ENCODE peak calls at places on chromosomes 3 and 15, in eight cellular contexts. W is GM23338, Q is Panc1, M is stomach, S is K562, G is tibial artery, X is A549, B is body of pancreas. L is an unnamed sample.

GRCh38 chr15:25497934-25498333 is 59.1 kb upstream of the UBE3A start:
- DNase-seq in W (peak; percentile 48), Q (no peak), M (no peak), S (no peak), G (no peak), X (no peak), B (no peak), L (no peak)

GRCh38 chr15:31268911-31269784 is 57.5 kb upstream of the KLF13 start:
- DNase-seq in W (no peak), Q (no peak), M (peak; percentile 8), S (no peak), G (peak; percentile 56), X (no peak), B (no peak), L (peak; percentile 44)

GRCh38 chr3:62558549-62559112 is 185.3 kb upstream of the FEZF2 start:
- DNase-seq in W (peak; percentile 88), Q (no peak), M (no peak), S (peak; percentile 12), G (no peak), X (peak; percentile 13), B (no peak), L (peak; percentile 9)

GRCh38 chr15:22265056-22265945 is 185.0 kb downstream of the OR4M2 start:
- DNase-seq in W (no peak), Q (no peak), M (no peak), S (no peak), G (no peak), X (no peak), B (no peak), L (no peak)

GRCh38 chr3:188557230-188557629 is 403.3 kb downstream of the LPP start:
- DNase-seq in W (no peak), Q (no peak), M (no peak), S (no peak), G (no peak), X (no peak), B (no peak), L (no peak)

GRCh38 chr3:184691397-184692131 is 20.3 kb downstream of the MAGEF1 start:
- DNase-seq in W (no peak), Q (no peak), M (no peak), S (no peak), G (no peak), X (no peak), B (no peak), L (peak; percentile 33)

GRCh38 chr3:46208167-46208704 is at the start of gene CCR1:
- DNase-seq in W (peak; percentile 77), Q (no peak), M (no peak), S (peak; percentile 41), G (no peak), X (no peak), B (no peak), L (no peak)

GRCh38 chr3:32226875-32227500 is 11.5 kb upstream of the CMTM8 start:
- DNase-seq in W (no peak), Q (no peak), M (no peak), S (no peak), G (no peak), X (peak; percentile 23), B (no peak), L (no peak)

GRCh38 chr3:147407107-147407494 is 758 bp upstream of the ZIC4 start:
- DNase-seq in W (peak; percentile 59), Q (no peak), M (no peak), S (no peak), G (no peak), X (no peak), B (no peak), L (no peak)

GRCh38 chr3:49411550-49411967 is 217 bp downstream of the RHOA start:
- DNase-seq in W (peak; percentile 74), Q (no peak), M (peak; percentile 66), S (peak; percentile 59), G (peak; percentile 81), X (no peak), B (peak; percentile 66), L (peak; percentile 26)

GRCh38 chr15:66937588-66937987 is 127.8 kb upstream of the SMAD3 start:
- DNase-seq in W (no peak), Q (no peak), M (no peak), S (no peak), G (peak; percentile 23), X (no peak), B (no peak), L (no peak)

GRCh38 chr15:85316244-85316934 is 64.0 kb upstream of the AKAP13 start:
- DNase-seq in W (no peak), Q (no peak), M (no peak), S (no peak), G (no peak), X (no peak), B (no peak), L (no peak)

GRCh38 chr15:80455668-80456442 is 51.7 kb downstream of the ARNT2 start:
- DNase-seq in W (peak; percentile 82), Q (peak; percentile 53), M (peak; percentile 56), S (peak; percentile 69), G (no peak), X (peak; percentile 83), B (peak; percentile 69), L (peak; percentile 69)

GRCh38 chr3:149941946-149942345 is 28.7 kb downstream of the PFN2 start:
- DNase-seq in W (no peak), Q (no peak), M (no peak), S (no peak), G (no peak), X (no peak), B (no peak), L (no peak)

GRCh38 chr3:72347819-72348319 is 500.4 kb downstream of the SHQ1 start:
- DNase-seq in W (peak; percentile 76), Q (no peak), M (peak; percentile 90), S (no peak), G (peak; percentile 92), X (no peak), B (peak; percentile 66), L (no peak)

GRCh38 chr3:190193210-190193609 is 72.5 kb upstream of the P3H2 start:
- DNase-seq in W (no peak), Q (no peak), M (no peak), S (no peak), G (no peak), X (no peak), B (no peak), L (no peak)

GRCh38 chr3:112793311-112794081 is 53.2 kb downstream of the CD200R1L start:
- DNase-seq in W (no peak), Q (no peak), M (no peak), S (no peak), G (no peak), X (no peak), B (no peak), L (no peak)
- H3K27ac ChIP-seq in W (no peak overlapping the region), Q (no peak overlapping the region), M (no peak overlapping the region), S (no peak overlapping the region), G (no peak overlapping the region), X (peak overlapping the region; percentile 61), B (no peak overlapping the region), L (no peak overlapping the region)

DNA sequence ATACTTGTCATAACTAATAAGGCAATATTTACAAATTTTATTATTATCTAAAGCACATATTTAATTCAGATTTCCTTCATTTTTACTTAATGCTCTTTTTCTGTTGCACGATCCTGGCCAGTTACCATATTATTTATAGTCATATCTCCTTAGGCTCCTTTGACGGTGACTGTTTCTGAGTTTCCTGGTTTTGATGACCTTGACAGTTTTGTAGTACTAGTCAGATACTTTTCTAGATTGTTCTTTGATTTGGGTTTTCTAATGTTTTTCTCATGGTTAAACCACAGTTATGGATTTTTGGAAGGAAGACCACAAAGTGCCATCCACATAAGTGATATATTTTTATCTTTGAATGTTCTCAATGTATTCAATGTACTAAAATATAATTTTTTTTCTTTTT is 171.0 kb upstream of the NANOGP8 start:
- DNase-seq in W (no peak), Q (no peak), M (no peak), S (no peak), G (no peak), X (no peak), B (no peak), L (no peak)
- H3K27ac ChIP-seq in W (no peak overlapping the region), Q (no peak overlapping the region), M (no peak overlapping the region), S (no peak overlapping the region), G (no peak overlapping the region), X (no peak overlapping the region), B (no peak overlapping the region), L (no peak overlapping the region)

GRCh38 chr3:9340450-9341009 is 22.3 kb upstream of the THUMPD3 start:
- DNase-seq in W (no peak), Q (peak; percentile 17), M (no peak), S (no peak), G (no peak), X (peak; percentile 30), B (no peak), L (no peak)
- H3K27ac ChIP-seq in W (no peak overlapping the region), Q (no peak overlapping the region), M (no peak overlapping the region), S (no peak overlapping the region), G (no peak overlapping the region), X (peak overlapping the region; percentile 56), B (peak overlapping the region; percentile 21), L (no peak overlapping the region)

DNA sequence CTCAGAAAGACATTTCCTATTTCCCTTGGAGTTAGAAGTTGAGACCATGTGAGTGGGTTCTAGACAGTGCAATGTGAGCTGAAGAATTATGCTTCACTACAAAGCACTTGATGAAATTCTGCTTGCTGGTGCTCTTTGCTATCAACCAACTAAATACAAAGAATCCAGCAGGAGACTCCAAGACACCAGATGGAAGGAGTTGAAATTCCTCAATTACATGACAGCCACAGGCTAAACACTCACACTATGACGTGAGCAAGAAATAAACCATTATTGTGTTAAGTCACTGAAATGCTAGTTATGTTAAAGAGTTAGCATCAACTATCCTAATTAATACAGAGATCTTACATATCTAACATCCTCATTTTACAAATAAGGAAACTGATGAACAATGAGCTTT is 8.2 kb upstream of the MAP4 start:
- DNase-seq in W (no peak), Q (no peak), M (no peak), S (no peak), G (no peak), X (no peak), B (no peak), L (no peak)
- H3K27ac ChIP-seq in W (peak overlapping the region; percentile 50), Q (no peak overlapping the region), M (no peak overlapping the region), S (no peak overlapping the region), G (no peak overlapping the region), X (no peak overlapping the region), B (no peak overlapping the region), L (no peak overlapping the region)